ENCODE peak calls at places on chromosomes 3 and 15, in seven cellular contexts. H is left ventricle myocardium superior, M is islet precursor cell, Y is T-helper 9 cell, R is left colon, T is PC-3, Z is ELR. A is an unnamed sample.

GRCh38 chr3:14522768-14523167 is 17.4 kb downstream of the GRIP2 start:
- DNase-seq in H (peak; percentile 39), M (peak; percentile 40), Y (no peak), R (no peak), T (no peak), Z (no peak), A (no peak)

GRCh38 chr15:36667296-36667695 is 87.9 kb downstream of the CDIN1 start:
- DNase-seq in H (no peak), M (no peak), Y (no peak), R (no peak), T (no peak), Z (no peak), A (no peak)

GRCh38 chr3:127037971-127038446 is 55.1 kb downstream of the PLXNA1 start:
- DNase-seq in H (peak; percentile 25), M (no peak), Y (no peak), R (no peak), T (no peak), Z (no peak), A (no peak)

GRCh38 chr3:189710620-189711388 is 79.6 kb downstream of the TP63 start:
- DNase-seq in H (peak; percentile 24), M (peak; percentile 73), Y (no peak), R (peak; percentile 32), T (peak; percentile 95), Z (peak; percentile 96), A (peak; percentile 99)

GRCh38 chr15:98548172-98548971 is 100.0 kb upstream of the IGF1R start:
- DNase-seq in H (peak; percentile 80), M (peak; percentile 82), Y (no peak), R (peak; percentile 73), T (no peak), Z (peak; percentile 46), A (peak; percentile 79)

GRCh38 chr3:130950641-130951040 is 56.8 kb downstream of the ATP2C1 start:
- DNase-seq in H (no peak), M (no peak), Y (no peak), R (no peak), T (no peak), Z (peak; percentile 64), A (peak; percentile 28)

GRCh38 chr3:128416578-128417150 is 50.0 kb downstream of the DNAJB8 start:
- DNase-seq in H (no peak), M (peak; percentile 95), Y (no peak), R (no peak), T (peak; percentile 77), Z (peak; percentile 96), A (peak; percentile 84)

GRCh38 chr3:193552911-193553310 is 1.8 kb downstream of the ATP13A4 start:
- DNase-seq in H (no peak), M (no peak), Y (no peak), R (no peak), T (no peak), Z (no peak), A (no peak)

GRCh38 chr3:24201301-24201700 is 256.2 kb downstream of the NR1D2 start:
- DNase-seq in H (no peak), M (no peak), Y (no peak), R (no peak), T (peak; percentile 33), Z (peak; percentile 41), A (peak; percentile 52)

GRCh38 chr3:66353530-66353929 is 132.7 kb downstream of the SLC25A26 start:
- DNase-seq in H (no peak), M (no peak), Y (no peak), R (no peak), T (no peak), Z (peak; percentile 34), A (no peak)

GRCh38 chr15:34125945-34126344 is 24.1 kb downstream of the PGBD4 start:
- DNase-seq in H (no peak), M (no peak), Y (no peak), R (no peak), T (no peak), Z (no peak), A (no peak)

GRCh38 chr3:41265823-41266273 is 66.5 kb downstream of the CTNNB1 start:
- DNase-seq in H (no peak), M (no peak), Y (no peak), R (no peak), T (peak; percentile 59), Z (peak; percentile 69), A (peak; percentile 86)

GRCh38 chr3:30895329-30895728 is 868 bp upstream of the GADL1 start:
- DNase-seq in H (no peak), M (no peak), Y (no peak), R (no peak), T (no peak), Z (no peak), A (no peak)

GRCh38 chr3:80496452-80496851 is 728.7 kb upstream of the ROBO1 start:
- DNase-seq in H (no peak), M (no peak), Y (no peak), R (no peak), T (no peak), Z (no peak), A (no peak)

GRCh38 chr15:25762015-25762662 is 101.0 kb downstream of the ATP10A start:
- DNase-seq in H (no peak), M (no peak), Y (no peak), R (no peak), T (no peak), Z (no peak), A (no peak)

GRCh38 chr15:52071570-52071969 is 41.0 kb downstream of the BCL2L10 start:
- DNase-seq in H (no peak), M (peak; percentile 63), Y (no peak), R (peak; percentile 85), T (peak; percentile 26), Z (no peak), A (peak; percentile 79)

GRCh38 chr15:70672081-70672480 is 91.3 kb downstream of the UACA start:
- DNase-seq in H (no peak), M (no peak), Y (no peak), R (no peak), T (no peak), Z (no peak), A (no peak)

GRCh38 chr3:79954756-79955155 is 187.0 kb upstream of the ROBO1 start:
- DNase-seq in H (no peak), M (no peak), Y (no peak), R (no peak), T (no peak), Z (peak; percentile 52), A (no peak)

GRCh38 chr3:24686764-24687163 is 192.1 kb upstream of the THRB start:
- DNase-seq in H (no peak), M (no peak), Y (no peak), R (no peak), T (peak; percentile 46), Z (peak; percentile 40), A (peak; percentile 42)

GRCh38 chr3:120569224-120569915 is 26.8 kb upstream of the NDUFB4 start:
- DNase-seq in H (no peak), M (no peak), Y (no peak), R (no peak), T (no peak), Z (peak; percentile 38), A (peak; percentile 57)

GRCh38 chr15:52440414-52440813 is 88.3 kb downstream of the MYO5A start:
- DNase-seq in H (no peak), M (peak; percentile 62), Y (no peak), R (no peak), T (peak; percentile 68), Z (peak; percentile 47), A (peak; percentile 79)

GRCh38 chr3:48157950-48158376 is 30.3 kb downstream of the CDC25A start:
- DNase-seq in H (peak; percentile 76), M (peak; percentile 78), Y (peak; percentile 30), R (peak; percentile 30), T (peak; percentile 50), Z (peak; percentile 66), A (peak; percentile 43)

GRCh38 chr3:16399473-16399872 is 114.0 kb downstream of the RFTN1 start:
- DNase-seq in H (peak; percentile 59), M (peak; percentile 89), Y (no peak), R (no peak), T (peak; percentile 50), Z (peak; percentile 90), A (peak; percentile 94)

GRCh38 chr3:99761415-99761981 is 56.2 kb upstream of the CMSS1 start:
- DNase-seq in H (no peak), M (no peak), Y (no peak), R (no peak), T (no peak), Z (no peak), A (peak; percentile 36)

GRCh38 chr15:69604050-69604378 is 151.4 kb downstream of the RPLP1 start:
- DNase-seq in H (no peak), M (peak; percentile 64), Y (no peak), R (peak; percentile 58), T (peak; percentile 70), Z (no peak), A (no peak)

GRCh38 chr15:38186505-38186904 is 66.1 kb upstream of the SPRED1 start:
- DNase-seq in H (no peak), M (no peak), Y (no peak), R (no peak), T (no peak), Z (no peak), A (no peak)

GRCh38 chr15:97030251-97030650 is 699.8 kb downstream of the NR2F2 start:
- DNase-seq in H (no peak), M (no peak), Y (no peak), R (no peak), T (peak; percentile 20), Z (peak; percentile 15), A (no peak)

GRCh38 chr3:150078983-150079739 is 108.5 kb upstream of the PFN2 start:
- DNase-seq in H (no peak), M (peak; percentile 71), Y (no peak), R (no peak), T (peak; percentile 91), Z (peak; percentile 93), A (peak; percentile 96)

GRCh38 chr3:133103706-133104105 is 65.5 kb downstream of the TMEM108 start:
- DNase-seq in H (no peak), M (no peak), Y (no peak), R (no peak), T (no peak), Z (no peak), A (no peak)

GRCh38 chr3:170740726-170741591 is 129.0 kb downstream of the RPL22L1 start:
- DNase-seq in H (peak; percentile 52), M (no peak), Y (no peak), R (no peak), T (peak; percentile 93), Z (peak; percentile 92), A (peak; percentile 52)

GRCh38 chr3:121747976-121748375 is 1.6 kb downstream of the GOLGB1 start:
- DNase-seq in H (no peak), M (no peak), Y (no peak), R (no peak), T (no peak), Z (no peak), A (no peak)

GRCh38 chr3:174242311-174243041 is 616.7 kb upstream of the NAALADL2 start:
- DNase-seq in H (no peak), M (no peak), Y (no peak), R (no peak), T (no peak), Z (no peak), A (no peak)

GRCh38 chr15:79192462-79193036 is 90.0 kb upstream of the ANKRD34C start:
- DNase-seq in H (no peak), M (peak; percentile 49), Y (no peak), R (no peak), T (no peak), Z (no peak), A (no peak)

GRCh38 chr3:126798521-126798920 is 94.5 kb downstream of the CHCHD6 start:
- DNase-seq in H (no peak), M (no peak), Y (no peak), R (no peak), T (no peak), Z (peak; percentile 64), A (no peak)

GRCh38 chr15:63860161-63860954 is 26.6 kb upstream of the HERC1 start:
- DNase-seq in H (no peak), M (no peak), Y (peak; percentile 39), R (no peak), T (no peak), Z (no peak), A (no peak)

GRCh38 chr15:72935521-72935920 is 116.7 kb upstream of the NEO1 start:
- DNase-seq in H (no peak), M (no peak), Y (no peak), R (no peak), T (no peak), Z (no peak), A (no peak)

GRCh38 chr3:13282986-13283876 is 136.9 kb downstream of the NUP210 start:
- DNase-seq in H (peak; percentile 65), M (peak; percentile 78), Y (no peak), R (no peak), T (peak; percentile 63), Z (no peak), A (no peak)

A was measured in kidney tubule cell.